ENCODE peak calls at places on chromosomes 11 and 22, in four cellular contexts. G, R, E and F are unnamed samples.

GRCh38 chr11:115421338-115422012 is 82.7 kb downstream of the CADM1 start:
- DNase-seq in E (no peak), R (no peak), G (no peak), F (no peak)

GRCh38 chr11:29293825-29294224 is 723.0 kb downstream of the KCNA4 start:
- DNase-seq in R (no peak), E (no peak), G (no peak), F (no peak)

GRCh38 chr11:133639408-133639807 is 107.1 kb upstream of the OPCML start:
- DNase-seq in R (no peak), G (no peak), E (no peak), F (no peak)

GRCh38 chr11:47917643-47918369 is 62.6 kb upstream of the PTPRJ start:
- DNase-seq in E (no peak), G (no peak), R (no peak), F (no peak)

GRCh38 chr11:114284021-114284420 is 12.2 kb upstream of the NNMT start:
- DNase-seq in E (no peak), G (no peak), R (no peak), F (no peak)

GRCh38 chr22:42887523-42888507 is 30.7 kb upstream of the ARFGAP3 start:
- DNase-seq in G (no peak), E (no peak), R (peak), F (no peak)

GRCh38 chr22:35477911-35478582 is 62.6 kb upstream of the RASD2 start:
- DNase-seq in G (peak), E (no peak), R (peak), F (no peak)

GRCh38 chr11:97667057-97667456 is 1277.2 kb downstream of the JRKL start:
- DNase-seq in G (no peak), E (no peak), R (no peak), F (no peak)

GRCh38 chr22:47898946-47899345 is 1136.5 kb downstream of the TBC1D22A start:
- DNase-seq in G (no peak), R (no peak), E (no peak), F (no peak)

GRCh38 chr11:94793822-94794221 is 25.7 kb downstream of the AMOTL1 start:
- DNase-seq in G (no peak), R (no peak), E (no peak), F (no peak)

GRCh38 chr22:38734203-38735100 is 21.3 kb downstream of the SUN2 start:
- DNase-seq in E (no peak), R (no peak), G (no peak), F (no peak)

GRCh38 chr11:95469268-95469667 is 238.3 kb upstream of the SESN3 start:
- DNase-seq in R (no peak), G (no peak), E (no peak), F (no peak)

GRCh38 chr11:58905716-58906547 is 33.4 kb upstream of the GLYATL1 start:
- DNase-seq in E (peak), R (no peak), G (peak), F (peak)

GRCh38 chr11:106917973-106918372 is 100.3 kb downstream of the GUCY1A2 start:
- DNase-seq in G (no peak), E (peak), R (no peak), F (peak)

GRCh38 chr22:41642711-41643110 is 21.6 kb downstream of the XRCC6 start:
- DNase-seq in G (no peak), R (no peak), E (no peak), F (no peak)

GRCh38 chr11:96317576-96317975 is 25.4 kb downstream of the MAML2 start:
- DNase-seq in R (no peak), E (no peak), G (no peak), F (no peak)

GRCh38 chr11:122900803-122901202 is 18.2 kb downstream of the JHY start:
- DNase-seq in G (peak), E (no peak), R (no peak), F (no peak)

GRCh38 chr22:23878219-23878618 is 16.0 kb upstream of the MIF start:
- DNase-seq in G (no peak), R (no peak), E (no peak), F (no peak)

GRCh38 chr11:57153448-57153847 is 28.3 kb upstream of the LRRC55 start:
- DNase-seq in R (no peak), E (no peak), G (no peak), F (no peak)

GRCh38 chr11:82765466-82766034 is 31.9 kb upstream of the FAM181B start:
- DNase-seq in R (no peak), E (no peak), G (no peak), F (no peak)

GRCh38 chr22:20807315-20807752 is 33.4 kb downstream of the SERPIND1 start:
- DNase-seq in E (no peak), G (peak), R (peak), F (no peak)

GRCh38 chr11:132202621-132203020 is 832.2 kb downstream of the NTM start:
- DNase-seq in R (no peak), G (peak), E (no peak), F (no peak)

GRCh38 chr22:20272174-20272573 is 4.1 kb upstream of the RTN4R start:
- DNase-seq in R (no peak), G (no peak), E (no peak), F (no peak)

GRCh38 chr11:11814614-11815452 is 26.9 kb upstream of the USP47 start:
- DNase-seq in R (no peak), E (no peak), G (no peak), F (no peak)

GRCh38 chr11:85123752-85124231 is 503.4 kb downstream of the DLG2 start:
- DNase-seq in G (no peak), R (peak), E (no peak), F (no peak)

GRCh38 chr22:22691055-22691454 is 46.6 kb downstream of the GGTLC2 start:
- DNase-seq in G (no peak), R (no peak), E (no peak), F (no peak)

GRCh38 chr22:22691716-22692701 is 47.6 kb downstream of the GGTLC2 start:
- DNase-seq in G (no peak), R (peak), E (no peak), F (no peak)

GRCh38 chr22:22694106-22694505 is 49.7 kb downstream of the GGTLC2 start:
- DNase-seq in R (no peak), E (no peak), G (no peak), F (no peak)

GRCh38 chr22:22693531-22693884 is 49.1 kb downstream of the GGTLC2 start:
- DNase-seq in G (no peak), R (no peak), E (no peak), F (no peak)

DNA sequence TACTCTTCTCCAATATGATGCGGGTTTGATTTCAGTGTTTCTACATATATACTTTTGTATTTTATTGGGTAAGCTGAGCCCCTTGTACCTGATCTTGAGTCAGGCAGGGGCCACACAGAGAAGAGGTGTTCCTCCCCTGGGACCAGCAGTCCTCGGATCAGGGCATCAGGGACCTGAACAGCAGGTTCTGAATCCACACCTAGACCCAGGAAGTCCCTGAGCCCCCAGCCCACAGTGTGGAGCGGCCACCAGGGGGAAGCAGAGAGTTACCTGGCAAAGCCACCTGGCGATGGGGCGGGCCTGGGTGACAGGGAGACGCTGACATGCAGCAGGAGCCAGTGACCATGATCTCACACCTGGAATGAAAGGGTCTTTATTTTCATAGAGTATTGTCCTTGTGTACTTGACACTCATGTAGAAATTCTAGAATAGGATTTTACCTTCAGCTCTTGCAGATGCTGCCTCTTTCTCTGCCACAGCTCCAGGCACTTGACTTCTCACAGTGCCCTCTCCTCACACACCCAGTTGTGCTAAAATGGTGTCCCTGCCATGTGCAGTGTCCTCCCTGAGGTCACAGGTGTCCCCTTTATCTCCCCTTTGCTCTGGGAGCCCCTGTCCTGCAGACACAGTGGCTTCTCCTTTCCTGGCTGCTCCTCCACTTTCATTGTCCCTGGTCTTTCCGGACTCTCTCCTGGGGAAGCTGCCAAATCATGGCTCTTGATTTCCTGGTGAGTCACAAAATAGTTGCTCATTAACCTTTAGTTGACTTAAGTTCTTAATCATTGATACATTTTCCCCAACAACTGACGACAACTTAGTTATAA is 48.5 kb downstream of the GGTLC2 start:
- DNase-seq in G (no peak), R (peak), E (peak), F (peak)
- TF ChIP-seq CTCF in G (peak), R (peak), E (peak), F (peak)

GRCh38 chr11:61290905-61291690 is 4.0 kb downstream of the VWCE start:
- DNase-seq in E (no peak), G (no peak), R (no peak), F (no peak)
- TF ChIP-seq CTCF in E (peak), G (no peak), R (peak), F (no peak)

DNA sequence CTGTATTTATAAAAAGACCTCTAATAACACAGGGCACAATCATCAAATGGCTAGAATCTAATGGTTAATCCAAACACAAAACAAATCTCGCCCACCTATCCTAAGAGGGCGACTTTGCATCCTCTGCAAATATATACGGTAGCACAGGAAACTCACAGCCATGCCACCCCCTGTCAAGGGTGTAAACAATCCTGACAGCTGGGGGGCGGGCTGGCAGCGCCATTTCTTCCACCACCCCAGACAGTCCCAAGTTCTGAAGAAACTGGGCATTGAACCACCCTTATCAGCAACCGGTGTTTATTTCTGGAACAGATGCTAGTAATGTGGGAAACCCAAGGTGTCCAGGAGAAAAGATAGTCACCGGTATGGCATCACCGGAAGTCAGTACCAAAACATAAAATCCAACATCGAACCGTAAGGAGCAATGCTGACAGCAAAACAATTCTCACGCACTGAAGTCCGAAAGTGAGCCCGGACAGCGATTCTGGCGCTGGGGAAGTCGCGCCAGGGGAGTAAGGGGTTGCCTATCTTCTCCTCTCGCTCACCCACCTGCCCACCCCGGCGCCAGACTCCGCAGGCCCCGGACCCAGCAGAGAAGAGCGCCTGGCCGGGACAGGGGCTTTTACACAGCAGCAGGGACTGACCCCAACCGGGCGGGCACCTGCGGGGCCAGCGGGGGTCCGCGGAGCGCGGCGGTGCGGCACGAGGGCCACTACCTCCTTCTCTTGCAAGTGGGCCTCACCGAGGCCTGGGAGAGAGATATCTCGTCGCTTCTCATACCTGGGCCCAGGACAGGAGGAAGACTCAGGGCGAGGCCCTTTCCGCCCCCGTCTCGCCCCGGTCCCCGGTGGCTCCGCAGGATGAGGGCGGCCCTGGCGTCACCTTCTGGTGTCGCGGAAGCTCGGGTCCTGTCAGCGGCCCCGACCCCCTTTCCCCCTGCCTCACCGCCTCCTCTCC is 643 bp downstream of the FBXO3 start:
- DNase-seq in G (no peak), R (no peak), E (peak), F (peak)
- TF ChIP-seq CTCF in G (no peak), R (no peak), E (no peak), F (no peak)

GRCh38 chr11:23021287-23021863 is 161.1 kb upstream of the CCDC179 start:
- DNase-seq in R (no peak), G (no peak), E (peak), F (no peak)
- TF ChIP-seq CTCF in R (peak), G (peak), E (peak), F (peak)

DNA sequence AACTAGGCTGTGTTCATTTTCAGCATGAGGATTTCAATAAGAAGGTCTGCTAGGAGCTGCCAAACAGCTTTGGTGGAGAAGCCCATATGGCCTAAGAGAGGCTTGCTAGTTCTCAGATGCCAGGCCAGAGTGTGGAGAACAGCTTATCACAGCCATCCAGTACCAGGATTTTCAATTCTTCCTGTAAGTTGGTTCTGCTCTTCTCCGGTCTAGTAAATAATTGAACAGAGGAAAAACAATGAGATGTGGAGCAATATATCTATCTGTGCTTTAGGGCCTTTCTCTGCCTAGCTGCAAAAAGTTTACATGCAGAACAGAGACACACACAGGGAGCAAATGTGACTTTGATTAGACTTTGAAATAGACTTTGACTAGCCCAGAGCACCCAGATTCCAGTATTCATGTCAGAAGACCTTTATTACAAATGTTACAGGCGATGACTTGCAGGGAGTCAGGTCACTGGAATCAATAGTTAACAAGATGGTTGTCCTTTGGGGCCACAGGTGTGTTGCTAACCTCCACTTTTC is 19.8 kb upstream of the PPP2R1B start:
- DNase-seq in R (no peak), E (no peak), G (no peak), F (no peak)
- TF ChIP-seq CTCF in R (no peak), E (no peak), G (no peak), F (no peak)

GRCh38 chr11:789951-790350 is at the start of gene CEND1:
- DNase-seq in E (peak), G (no peak), R (no peak), F (peak)
- TF ChIP-seq CTCF in E (no peak), G (no peak), R (no peak), F (no peak)

GRCh38 chr22:37290737-37291136 is 8.4 kb downstream of the CYTH4 start:
- DNase-seq in R (no peak), E (no peak), G (no peak), F (peak)
- TF ChIP-seq CTCF in R (no peak), E (no peak), G (no peak), F (no peak)

DNA sequence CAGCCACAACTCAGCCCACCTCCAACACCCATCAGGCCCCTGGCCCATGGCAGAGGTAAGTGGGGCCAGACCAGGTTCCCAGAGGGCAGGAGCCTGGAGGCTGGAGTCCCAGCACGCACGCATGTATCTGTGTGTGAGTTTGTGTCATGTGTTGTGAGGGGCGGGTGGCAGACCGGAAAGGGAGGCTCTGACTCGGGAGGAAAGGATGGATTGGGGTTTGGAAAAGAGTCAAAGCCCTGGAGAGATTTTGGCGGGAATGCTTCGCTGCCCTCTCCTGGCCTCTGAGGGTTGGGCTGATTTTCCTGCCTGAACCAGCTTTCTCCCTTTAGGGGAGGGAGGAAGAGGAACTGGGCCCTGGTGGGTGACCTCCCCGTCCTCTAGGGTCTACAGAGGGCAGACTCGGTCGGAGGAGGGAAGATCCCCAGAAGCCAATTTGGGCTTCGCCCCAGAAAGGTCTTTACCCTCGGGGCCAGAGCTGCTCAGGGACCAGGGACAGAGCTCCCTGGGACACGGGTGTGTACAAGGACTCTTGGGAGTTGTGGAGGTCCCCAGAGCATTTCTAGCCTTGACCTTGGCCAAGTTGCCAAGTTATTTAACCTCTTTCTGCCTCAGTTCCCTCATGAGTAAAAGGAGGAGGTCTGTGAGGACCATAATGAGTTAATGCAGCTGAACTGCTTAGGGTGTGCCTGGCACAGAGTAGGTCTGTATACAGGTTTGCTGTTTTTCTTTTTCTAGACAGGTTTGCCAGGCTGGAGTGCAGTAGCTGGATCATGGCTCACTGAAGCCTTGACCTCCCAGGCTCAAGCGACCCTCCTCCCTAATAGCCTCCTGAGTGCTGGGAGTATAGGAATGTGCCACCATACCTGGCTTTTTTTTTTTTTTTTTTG is 6.9 kb downstream of the C11orf68 start:
- DNase-seq in E (peak), G (no peak), R (no peak), F (no peak)
- TF ChIP-seq CTCF in E (peak), G (peak), R (peak), F (no peak)

GRCh38 chr11:46860218-46860617 is 14.1 kb upstream of the CKAP5 start:
- DNase-seq in E (no peak), G (no peak), R (no peak), F (no peak)
- TF ChIP-seq CTCF in E (no peak), G (no peak), R (no peak), F (no peak)